ENCODE peak calls at places on chromosomes 4 and X, in six cellular contexts. M, K, T, V, H and U are unnamed samples.

GRCh38 chrX:40095588-40096394 is 2.0 kb downstream of the BCOR start:
- DNase-seq in K (no peak), V (no peak), M (no peak), H (peak), T (peak), U (no peak)

GRCh38 chr4:166377578-166377977 is 504.5 kb downstream of the TLL1 start:
- DNase-seq in K (no peak), H (no peak), V (no peak), T (no peak), M (no peak), U (no peak)

GRCh38 chr4:184163813-184164212 is 53.9 kb downstream of the ENPP6 start:
- DNase-seq in M (no peak), K (peak), T (no peak), V (no peak), H (peak), U (no peak)

GRCh38 chr4:184234155-184234554 is 16.5 kb upstream of the ENPP6 start:
- DNase-seq in V (no peak), K (no peak), H (no peak), T (no peak), M (no peak), U (no peak)

GRCh38 chr4:67286724-67287123 is 258.6 kb downstream of the CENPC start:
- DNase-seq in V (no peak), T (no peak), K (no peak), M (no peak), H (no peak), U (no peak)

GRCh38 chr4:32884198-32884597 is 2164.0 kb downstream of the PCDH7 start:
- DNase-seq in V (no peak), K (no peak), M (no peak), H (no peak), T (no peak), U (no peak)

GRCh38 chr4:53702334-53703266 is 111.3 kb upstream of the LNX1 start:
- DNase-seq in T (peak), H (peak), M (peak), K (no peak), V (peak), U (peak)

GRCh38 chr4:174069848-174070330 is 213.6 kb downstream of the FBXO8 start:
- DNase-seq in H (no peak), M (no peak), T (no peak), K (no peak), V (no peak), U (no peak)

GRCh38 chr4:165199722-165200121 is 7.6 kb upstream of the KLHL2 start:
- DNase-seq in V (no peak), T (no peak), H (no peak), M (no peak), K (no peak), U (peak)

GRCh38 chr4:184355111-184355604 is 119.2 kb downstream of the IRF2 start:
- DNase-seq in V (no peak), T (no peak), M (peak), K (no peak), H (peak), U (no peak)

GRCh38 chr4:3252831-3253641 is 4.1 kb downstream of the MSANTD1 start:
- DNase-seq in T (peak), V (no peak), M (no peak), H (no peak), K (no peak), U (peak)

GRCh38 chrX:153361781-153362397 is 27.9 kb downstream of the ZNF275 start:
- DNase-seq in M (no peak), V (no peak), H (no peak), T (no peak), K (no peak), U (no peak)

GRCh38 chr4:100649478-100649877 is 131.7 kb upstream of the EMCN start:
- DNase-seq in T (no peak), M (no peak), K (no peak), H (no peak), V (no peak), U (no peak)

GRCh38 chrX:11364835-11365234 is 71.6 kb downstream of the AMELX start:
- DNase-seq in H (no peak), T (no peak), K (no peak), V (no peak), M (no peak), U (no peak)

GRCh38 chr4:3529363-3529762 is 2.9 kb downstream of the LRPAP1 start:
- DNase-seq in T (no peak), K (no peak), V (no peak), M (no peak), H (peak), U (no peak)

GRCh38 chr4:666822-667544 is 7.1 kb downstream of the ATP5ME start:
- DNase-seq in H (no peak), V (no peak), K (no peak), M (no peak), T (no peak), U (no peak)

GRCh38 chrX:124395145-124395858 is 48.9 kb downstream of the SH2D1A start:
- DNase-seq in T (no peak), H (no peak), K (no peak), M (no peak), V (no peak), U (no peak)

GRCh38 chrX:11953615-11954014 is 184.7 kb upstream of the FRMPD4 start:
- DNase-seq in V (no peak), K (no peak), T (no peak), H (no peak), M (no peak), U (no peak)

GRCh38 chr4:141636077-141636770 is at the start of gene IL15:
- DNase-seq in K (peak), T (peak), M (peak), V (peak), H (peak), U (peak)

GRCh38 chrX:38426785-38427184 is 74.4 kb downstream of the OTC start:
- DNase-seq in H (no peak), V (no peak), T (no peak), K (no peak), M (no peak), U (no peak)

GRCh38 chr4:66639361-66639760 is 905.9 kb downstream of the CENPC start:
- DNase-seq in M (no peak), V (no peak), H (no peak), T (no peak), K (no peak), U (no peak)

GRCh38 chr4:108783666-108784463 is 21.0 kb upstream of the ETNPPL start:
- DNase-seq in V (no peak), M (no peak), T (no peak), K (no peak), H (no peak), U (no peak)

GRCh38 chr4:1990348-1990645 is 18.5 kb downstream of the NELFA start:
- DNase-seq in K (no peak), M (no peak), V (peak), H (no peak), T (no peak), U (no peak)

GRCh38 chr4:183333983-183334382 is 11.8 kb upstream of the CLDN24 start:
- DNase-seq in K (no peak), M (no peak), T (no peak), V (no peak), H (no peak), U (no peak)

GRCh38 chrX:5431823-5432222 is 796.8 kb downstream of the NLGN4X start:
- DNase-seq in M (no peak), K (no peak), H (no peak), T (no peak), V (no peak), U (no peak)

GRCh38 chr4:86891785-86892638 is at the start of gene C4orf36:
- DNase-seq in T (peak), V (peak), H (peak), K (peak), M (peak), U (peak)

GRCh38 chrX:41116948-41117347 is 31.7 kb downstream of the USP9X start:
- DNase-seq in T (no peak), H (peak), V (no peak), M (no peak), K (no peak), U (no peak)

GRCh38 chrX:1164322-1165288 is 47.8 kb downstream of the CRLF2 start:
- DNase-seq in V (peak), K (no peak), M (no peak), H (peak), T (no peak), U (no peak)

GRCh38 chr4:34091451-34091850 is 2152.9 kb downstream of the ARAP2 start:
- DNase-seq in K (no peak), V (no peak), H (no peak), M (no peak), T (no peak), U (no peak)

GRCh38 chr4:108466936-108467902 is 153.2 kb upstream of the RPL34 start:
- DNase-seq in H (peak), M (no peak), T (no peak), V (no peak), K (no peak), U (peak)

GRCh38 chr4:84498203-84499026 is 677 bp downstream of the NKX6-1 start:
- DNase-seq in M (no peak), H (no peak), V (no peak), T (no peak), K (no peak), U (no peak)

GRCh38 chrX:46777971-46778810 is 19.3 kb upstream of the SLC9A7 start:
- DNase-seq in M (no peak), H (peak), K (no peak), T (no peak), V (no peak), U (no peak)

GRCh38 chr4:110626532-110627153 is 3.8 kb upstream of the PITX2 start:
- DNase-seq in K (no peak), M (no peak), V (no peak), T (no peak), H (no peak), U (no peak)

GRCh38 chr4:38133711-38134480 is 173.7 kb downstream of the PTTG2 start:
- DNase-seq in T (no peak), H (no peak), K (no peak), M (no peak), V (no peak), U (no peak)

GRCh38 chrX:48695925-48696300 is 621 bp upstream of the SUV39H1 start:
- DNase-seq in T (no peak), K (no peak), V (no peak), M (no peak), H (no peak), U (no peak)